ENCODE peak calls at places on chromosomes 7 and 10, in four cellular contexts. A is psoas muscle, L is IMR-90, I is endodermal cell. K is an unnamed sample.

GRCh38 chr7:116145245-116145852 is 65.0 kb upstream of the TES start:
- DNase-seq in A (no peak), I (no peak), L (peak; percentile 24), K (no peak)

GRCh38 chr7:86775203-86775602 is 131.5 kb downstream of the GRM3 start:
- DNase-seq in I (no peak), L (no peak), A (no peak), K (no peak)

GRCh38 chr7:159103382-159104187 is 41.1 kb downstream of the VIPR2 start:
- DNase-seq in A (peak; percentile 3), I (no peak), L (no peak), K (peak; percentile 2)

GRCh38 chr10:116097239-116097751 is 175.7 kb downstream of the GFRA1 start:
- DNase-seq in L (no peak), I (peak; percentile 51), A (no peak), K (no peak)

GRCh38 chr7:151137841-151138540 is 29.5 kb downstream of the GBX1 start:
- DNase-seq in L (no peak), A (no peak), I (peak; percentile 73), K (peak; percentile 13)

GRCh38 chr7:157576415-157576814 is 239.6 kb downstream of the DNAJB6 start:
- DNase-seq in L (no peak), I (no peak), A (no peak), K (peak; percentile 14)

GRCh38 chr10:42691361-42692120 is 53.2 kb upstream of the ZNF33B start:
- DNase-seq in A (no peak), I (no peak), L (no peak), K (peak; percentile 41)

GRCh38 chr7:36286241-36286640 is 103.4 kb upstream of the ANLN start:
- DNase-seq in L (no peak), A (no peak), I (no peak), K (no peak)

GRCh38 chr10:110820321-110820814 is 51.4 kb upstream of the PDCD4 start:
- DNase-seq in L (no peak), I (no peak), A (peak; percentile 40), K (no peak)

GRCh38 chr7:2037805-2038635 is 194.7 kb downstream of the MAD1L1 start:
- DNase-seq in L (peak; percentile 80), A (peak; percentile 12), I (no peak), K (peak; percentile 42)

GRCh38 chr10:116044722-116045374 is 228.2 kb downstream of the GFRA1 start:
- DNase-seq in A (peak; percentile 60), I (no peak), L (no peak), K (no peak)

GRCh38 chr10:130742936-130743675 is 568.4 kb downstream of the TCERG1L start:
- DNase-seq in A (no peak), I (peak; percentile 90), L (no peak), K (no peak)

GRCh38 chr7:106514887-106515286 is 146.1 kb downstream of the CCDC71L start:
- DNase-seq in A (no peak), L (no peak), I (no peak), K (no peak)

GRCh38 chr7:134845461-134845860 is 66.0 kb downstream of the CALD1 start:
- DNase-seq in L (no peak), A (no peak), I (no peak), K (no peak)
- H3K4me1 ChIP-seq in L (peaks cover 10% of the 10 kb centered on the region), A (no peaks in the 10 kb centered on the region), I (peaks cover 2% of the 10 kb centered on the region), K (peaks cover 7% of the 10 kb centered on the region)

DNA sequence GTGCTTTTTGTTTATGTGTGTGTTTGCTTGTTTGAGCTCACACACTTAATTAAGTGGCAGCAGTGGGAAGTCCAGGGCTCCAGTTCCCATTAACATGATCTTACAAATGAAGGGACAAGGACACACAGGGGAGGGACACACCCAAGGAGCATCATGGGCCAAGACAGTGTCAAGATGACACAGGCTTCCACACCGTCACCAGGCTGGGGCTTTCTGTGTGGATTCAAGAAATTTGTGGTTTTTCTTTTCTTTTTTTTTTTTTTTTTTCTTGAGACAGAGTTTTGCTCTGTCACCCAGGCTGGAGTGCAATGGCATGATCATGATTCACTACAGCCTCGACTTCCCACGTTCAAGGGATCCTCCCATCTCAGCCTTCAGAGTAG is 173.6 kb downstream of the KIAA1217 start:
- DNase-seq in A (no peak), I (no peak), L (no peak), K (no peak)
- H3K4me1 ChIP-seq in A (peaks cover 45% of the 10 kb centered on the region), I (peaks cover 21% of the 10 kb centered on the region), L (peaks cover 7% of the 10 kb centered on the region), K (no peaks in the 10 kb centered on the region)

GRCh38 chr10:69055241-69055640 is 32.7 kb upstream of the SRGN start:
- DNase-seq in L (no peak), I (no peak), A (no peak), K (no peak)
- H3K4me1 ChIP-seq in L (peaks cover 14% of the 10 kb centered on the region), I (no peaks in the 10 kb centered on the region), A (no peaks in the 10 kb centered on the region), K (no peaks in the 10 kb centered on the region)

GRCh38 chr7:3564231-3564630 is 263.2 kb downstream of the SDK1 start:
- DNase-seq in L (no peak), I (no peak), A (no peak), K (no peak)

GRCh38 chr7:3559178-3559765 is 258.2 kb downstream of the SDK1 start:
- DNase-seq in A (no peak), I (no peak), L (peak; percentile 97), K (no peak)

GRCh38 chr7:3561908-3562307 is 260.9 kb downstream of the SDK1 start:
- DNase-seq in I (no peak), L (no peak), A (no peak), K (peak; percentile 49)

GRCh38 chr7:3558410-3558809 is 257.4 kb downstream of the SDK1 start:
- DNase-seq in L (no peak), I (no peak), A (no peak), K (no peak)

DNA sequence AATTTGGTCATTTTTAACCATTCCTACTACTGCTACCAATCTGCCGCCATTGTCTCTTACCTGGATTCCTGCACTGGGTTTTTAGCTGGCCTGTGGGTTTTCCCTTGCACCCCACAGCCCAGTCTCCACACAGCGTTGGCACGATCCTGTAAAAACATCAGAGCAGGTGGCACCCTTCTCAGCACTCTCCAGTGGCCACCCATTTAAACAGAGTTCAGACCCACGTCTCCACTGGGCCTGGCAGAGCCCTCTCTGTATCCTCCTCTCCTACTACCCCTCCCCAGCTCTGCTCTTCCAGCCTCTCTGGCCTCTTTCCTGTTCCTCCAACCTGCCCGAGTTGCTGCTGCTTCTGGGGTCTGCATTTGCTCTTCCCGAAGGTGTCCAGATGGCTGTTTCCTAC is 259.4 kb downstream of the SDK1 start:
- DNase-seq in A (no peak), L (no peak), I (no peak), K (peak; percentile 11)
- H3K4me1 ChIP-seq in A (no peaks in the 10 kb centered on the region), L (no peaks in the 10 kb centered on the region), I (no peaks in the 10 kb centered on the region), K (peaks cover 12% of the 10 kb centered on the region)

K was measured in pancreas.